ENCODE peak calls at places on chromosomes 1 and 21, in nine cellular contexts. One of them, this sample, is unnamed.

GRCh38 chr1:57061369-57061768 is 95.6 kb upstream of the C8B start:
- DNase-seq in PC-9: no peak
- DNase-seq in HFFc6: peak
- DNase-seq in body of pancreas: peak
- DNase-seq in nephron progenitor cell: no peak
- DNase-seq in suprapubic skin: no peak
- DNase-seq in AG04450: no peak
- DNase-seq in astrocyte of the cerebellum: no peak
- DNase-seq in cardiac muscle cell: peak
- DNase-seq in this sample: peak

GRCh38 chr1:14782741-14783591 is 184.5 kb downstream of the KAZN start:
- DNase-seq in PC-9: no peak
- DNase-seq in HFFc6: no peak
- DNase-seq in body of pancreas: no peak
- DNase-seq in nephron progenitor cell: no peak
- DNase-seq in suprapubic skin: no peak
- DNase-seq in AG04450: no peak
- DNase-seq in astrocyte of the cerebellum: no peak
- DNase-seq in cardiac muscle cell: no peak
- DNase-seq in this sample: no peak

GRCh38 chr1:179591592-179592580 is at the start of gene TDRD5:
- DNase-seq in PC-9: no peak
- DNase-seq in HFFc6: no peak
- DNase-seq in body of pancreas: peak
- DNase-seq in nephron progenitor cell: no peak
- DNase-seq in suprapubic skin: no peak
- DNase-seq in AG04450: no peak
- DNase-seq in astrocyte of the cerebellum: no peak
- DNase-seq in cardiac muscle cell: peak
- DNase-seq in this sample: no peak

GRCh38 chr1:18901952-18902522 is 318 bp downstream of the ALDH4A1 start:
- DNase-seq in PC-9: no peak
- DNase-seq in HFFc6: peak
- DNase-seq in body of pancreas: no peak
- DNase-seq in nephron progenitor cell: no peak
- DNase-seq in suprapubic skin: no peak
- DNase-seq in AG04450: no peak
- DNase-seq in astrocyte of the cerebellum: no peak
- DNase-seq in cardiac muscle cell: peak
- DNase-seq in this sample: no peak

GRCh38 chr1:160877221-160877620 is 7.8 kb downstream of the ITLN1 start:
- DNase-seq in PC-9: no peak
- DNase-seq in HFFc6: no peak
- DNase-seq in body of pancreas: no peak
- DNase-seq in nephron progenitor cell: no peak
- DNase-seq in suprapubic skin: no peak
- DNase-seq in AG04450: no peak
- DNase-seq in astrocyte of the cerebellum: no peak
- DNase-seq in cardiac muscle cell: no peak
- DNase-seq in this sample: no peak

GRCh38 chr1:200082329-200082728 is 54.8 kb downstream of the NR5A2 start:
- DNase-seq in PC-9: peak
- DNase-seq in HFFc6: no peak
- DNase-seq in body of pancreas: no peak
- DNase-seq in nephron progenitor cell: no peak
- DNase-seq in suprapubic skin: no peak
- DNase-seq in AG04450: no peak
- DNase-seq in astrocyte of the cerebellum: no peak
- DNase-seq in cardiac muscle cell: no peak
- DNase-seq in this sample: no peak

GRCh38 chr1:183733610-183734219 is 71.2 kb upstream of the RGL1 start:
- DNase-seq in PC-9: no peak
- DNase-seq in HFFc6: no peak
- DNase-seq in body of pancreas: no peak
- DNase-seq in nephron progenitor cell: no peak
- DNase-seq in suprapubic skin: no peak
- DNase-seq in AG04450: no peak
- DNase-seq in astrocyte of the cerebellum: no peak
- DNase-seq in cardiac muscle cell: peak
- DNase-seq in this sample: no peak

GRCh38 chr1:38891753-38892152 is 10.4 kb upstream of the GJA9 start:
- DNase-seq in PC-9: no peak
- DNase-seq in HFFc6: no peak
- DNase-seq in body of pancreas: no peak
- DNase-seq in nephron progenitor cell: no peak
- DNase-seq in suprapubic skin: no peak
- DNase-seq in AG04450: no peak
- DNase-seq in astrocyte of the cerebellum: no peak
- DNase-seq in cardiac muscle cell: no peak
- DNase-seq in this sample: no peak

GRCh38 chr1:7988576-7988975 is 27.1 kb downstream of the PARK7 start:
- DNase-seq in PC-9: peak
- DNase-seq in HFFc6: no peak
- DNase-seq in body of pancreas: no peak
- DNase-seq in nephron progenitor cell: no peak
- DNase-seq in suprapubic skin: no peak
- DNase-seq in AG04450: no peak
- DNase-seq in astrocyte of the cerebellum: no peak
- DNase-seq in cardiac muscle cell: no peak
- DNase-seq in this sample: no peak

GRCh38 chr1:230248876-230249275 is 177.3 kb downstream of the PGBD5 start:
- DNase-seq in PC-9: no peak
- DNase-seq in HFFc6: no peak
- DNase-seq in body of pancreas: no peak
- DNase-seq in nephron progenitor cell: no peak
- DNase-seq in suprapubic skin: no peak
- DNase-seq in AG04450: no peak
- DNase-seq in astrocyte of the cerebellum: no peak
- DNase-seq in cardiac muscle cell: peak
- DNase-seq in this sample: no peak

GRCh38 chr1:206905295-206906164 is 8.3 kb downstream of the IL24 start:
- DNase-seq in PC-9: peak
- DNase-seq in HFFc6: peak
- DNase-seq in body of pancreas: no peak
- DNase-seq in nephron progenitor cell: no peak
- DNase-seq in suprapubic skin: peak
- DNase-seq in AG04450: peak
- DNase-seq in astrocyte of the cerebellum: peak
- DNase-seq in cardiac muscle cell: peak
- DNase-seq in this sample: no peak

GRCh38 chr1:241156231-241156965 is 200.6 kb downstream of the RGS7 start:
- DNase-seq in PC-9: no peak
- DNase-seq in HFFc6: no peak
- DNase-seq in body of pancreas: peak
- DNase-seq in nephron progenitor cell: no peak
- DNase-seq in suprapubic skin: no peak
- DNase-seq in AG04450: no peak
- DNase-seq in astrocyte of the cerebellum: no peak
- DNase-seq in cardiac muscle cell: no peak
- DNase-seq in this sample: no peak

GRCh38 chr21:45818276-45818903 is 163.2 kb upstream of the COL6A1 start:
- DNase-seq in PC-9: peak
- DNase-seq in HFFc6: peak
- DNase-seq in body of pancreas: no peak
- DNase-seq in nephron progenitor cell: no peak
- DNase-seq in suprapubic skin: no peak
- DNase-seq in AG04450: peak
- DNase-seq in astrocyte of the cerebellum: peak
- DNase-seq in cardiac muscle cell: peak
- DNase-seq in this sample: peak
- TF ChIP-seq CTCF in PC-9: peak
- TF ChIP-seq CTCF in HFFc6: no peak
- TF ChIP-seq CTCF in body of pancreas: no peak
- TF ChIP-seq CTCF in nephron progenitor cell: no peak
- TF ChIP-seq CTCF in suprapubic skin: no peak
- TF ChIP-seq CTCF in AG04450: no peak
- TF ChIP-seq CTCF in astrocyte of the cerebellum: no peak
- TF ChIP-seq CTCF in cardiac muscle cell: no peak
- TF ChIP-seq CTCF in this sample: no peak

GRCh38 chr1:236747311-236747956 is 47.7 kb upstream of the MTR start:
- DNase-seq in PC-9: no peak
- DNase-seq in HFFc6: no peak
- DNase-seq in body of pancreas: no peak
- DNase-seq in nephron progenitor cell: no peak
- DNase-seq in suprapubic skin: no peak
- DNase-seq in AG04450: no peak
- DNase-seq in astrocyte of the cerebellum: no peak
- DNase-seq in cardiac muscle cell: no peak
- DNase-seq in this sample: no peak

GRCh38 chr1:236751385-236751784 is 43.7 kb upstream of the MTR start:
- DNase-seq in PC-9: no peak
- DNase-seq in HFFc6: no peak
- DNase-seq in body of pancreas: no peak
- DNase-seq in nephron progenitor cell: no peak
- DNase-seq in suprapubic skin: no peak
- DNase-seq in AG04450: no peak
- DNase-seq in astrocyte of the cerebellum: no peak
- DNase-seq in cardiac muscle cell: no peak
- DNase-seq in this sample: no peak

GRCh38 chr1:236750928-236751327 is 44.2 kb upstream of the MTR start:
- DNase-seq in PC-9: no peak
- DNase-seq in HFFc6: no peak
- DNase-seq in body of pancreas: no peak
- DNase-seq in nephron progenitor cell: no peak
- DNase-seq in suprapubic skin: no peak
- DNase-seq in AG04450: no peak
- DNase-seq in astrocyte of the cerebellum: no peak
- DNase-seq in cardiac muscle cell: no peak
- DNase-seq in this sample: no peak

GRCh38 chr1:236746785-236747184 is 48.3 kb upstream of the MTR start:
- DNase-seq in PC-9: no peak
- DNase-seq in HFFc6: no peak
- DNase-seq in body of pancreas: no peak
- DNase-seq in nephron progenitor cell: no peak
- DNase-seq in suprapubic skin: no peak
- DNase-seq in AG04450: no peak
- DNase-seq in astrocyte of the cerebellum: no peak
- DNase-seq in cardiac muscle cell: no peak
- DNase-seq in this sample: no peak

GRCh38 chr1:236748471-236748870 is 46.6 kb upstream of the MTR start:
- DNase-seq in PC-9: no peak
- DNase-seq in HFFc6: no peak
- DNase-seq in body of pancreas: no peak
- DNase-seq in nephron progenitor cell: no peak
- DNase-seq in suprapubic skin: no peak
- DNase-seq in AG04450: no peak
- DNase-seq in astrocyte of the cerebellum: no peak
- DNase-seq in cardiac muscle cell: no peak
- DNase-seq in this sample: no peak
- TF ChIP-seq CTCF in PC-9: peak
- TF ChIP-seq CTCF in HFFc6: peak
- TF ChIP-seq CTCF in body of pancreas: no peak
- TF ChIP-seq CTCF in nephron progenitor cell: no peak
- TF ChIP-seq CTCF in suprapubic skin: no peak
- TF ChIP-seq CTCF in AG04450: peak
- TF ChIP-seq CTCF in astrocyte of the cerebellum: peak
- TF ChIP-seq CTCF in cardiac muscle cell: no peak
- TF ChIP-seq CTCF in this sample: no peak

DNA sequence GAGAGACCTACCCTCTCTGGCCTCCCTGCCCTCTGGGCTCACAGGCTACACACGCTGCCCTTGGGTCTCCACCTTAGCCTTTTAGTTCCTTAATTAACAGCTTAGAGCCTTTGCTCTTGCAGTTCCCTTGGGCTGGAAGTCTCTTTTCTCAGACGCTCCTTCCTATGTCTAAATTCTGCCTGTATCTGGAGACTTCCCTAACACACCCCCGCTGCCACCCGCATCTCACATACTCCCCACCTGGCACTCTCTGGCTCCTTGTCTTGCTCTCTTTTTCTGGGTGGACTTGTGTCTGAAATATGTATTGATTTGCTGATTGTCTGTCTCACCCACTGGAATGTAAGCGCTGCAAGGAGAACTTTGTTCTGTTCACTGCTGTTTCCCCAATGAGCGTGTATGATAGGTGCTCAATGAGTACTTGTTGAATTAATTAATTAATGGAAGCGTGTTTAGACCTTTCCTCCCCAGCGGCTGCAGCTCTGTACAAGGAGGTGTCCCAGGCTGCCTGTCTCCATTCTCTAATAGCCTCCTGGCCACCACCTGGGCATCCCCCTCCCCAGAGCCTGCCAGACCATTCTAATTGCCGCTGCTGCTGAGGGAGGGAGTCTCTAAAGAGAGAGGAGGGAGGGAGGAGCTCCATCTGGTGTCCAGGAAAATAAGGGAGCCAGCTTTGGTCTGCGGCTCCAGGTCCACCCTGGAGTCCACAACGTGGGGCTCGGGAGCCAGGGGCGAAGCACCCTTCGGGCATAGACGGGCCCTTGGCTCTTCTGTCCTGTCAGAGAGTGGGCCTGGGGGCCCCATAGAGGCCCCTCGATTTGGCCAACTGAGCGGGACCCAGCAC is 95.3 kb downstream of the RNF220 start:
- DNase-seq in PC-9: no peak
- DNase-seq in HFFc6: no peak
- DNase-seq in body of pancreas: peak
- DNase-seq in nephron progenitor cell: peak
- DNase-seq in suprapubic skin: no peak
- DNase-seq in AG04450: no peak
- DNase-seq in astrocyte of the cerebellum: no peak
- DNase-seq in cardiac muscle cell: peak
- DNase-seq in this sample: no peak
- TF ChIP-seq CTCF in PC-9: no peak
- TF ChIP-seq CTCF in HFFc6: peak
- TF ChIP-seq CTCF in body of pancreas: no peak
- TF ChIP-seq CTCF in nephron progenitor cell: no peak
- TF ChIP-seq CTCF in suprapubic skin: no peak
- TF ChIP-seq CTCF in AG04450: peak
- TF ChIP-seq CTCF in astrocyte of the cerebellum: peak
- TF ChIP-seq CTCF in cardiac muscle cell: peak
- TF ChIP-seq CTCF in this sample: peak

GRCh38 chr1:218347713-218348627 is 2.8 kb downstream of the TGFB2 start:
- DNase-seq in PC-9: peak
- DNase-seq in HFFc6: no peak
- DNase-seq in body of pancreas: no peak
- DNase-seq in nephron progenitor cell: no peak
- DNase-seq in suprapubic skin: no peak
- DNase-seq in AG04450: no peak
- DNase-seq in astrocyte of the cerebellum: no peak
- DNase-seq in cardiac muscle cell: peak
- DNase-seq in this sample: no peak

GRCh38 chr1:218347316-218347712 is 2.2 kb downstream of the TGFB2 start:
- DNase-seq in PC-9: no peak
- DNase-seq in HFFc6: no peak
- DNase-seq in body of pancreas: no peak
- DNase-seq in nephron progenitor cell: peak
- DNase-seq in suprapubic skin: no peak
- DNase-seq in AG04450: no peak
- DNase-seq in astrocyte of the cerebellum: no peak
- DNase-seq in cardiac muscle cell: peak
- DNase-seq in this sample: no peak

GRCh38 chr1:218346391-218347204 is 1.5 kb downstream of the TGFB2 start:
- DNase-seq in PC-9: no peak
- DNase-seq in HFFc6: peak
- DNase-seq in body of pancreas: no peak
- DNase-seq in nephron progenitor cell: peak
- DNase-seq in suprapubic skin: peak
- DNase-seq in AG04450: no peak
- DNase-seq in astrocyte of the cerebellum: no peak
- DNase-seq in cardiac muscle cell: peak
- DNase-seq in this sample: no peak

GRCh38 chr1:218345673-218346390 is 696 bp downstream of the TGFB2 start:
- DNase-seq in PC-9: peak
- DNase-seq in HFFc6: peak
- DNase-seq in body of pancreas: peak
- DNase-seq in nephron progenitor cell: peak
- DNase-seq in suprapubic skin: peak
- DNase-seq in AG04450: no peak
- DNase-seq in astrocyte of the cerebellum: peak
- DNase-seq in cardiac muscle cell: peak
- DNase-seq in this sample: no peak

GRCh38 chr1:218344814-218345672 is at the start of gene TGFB2:
- DNase-seq in PC-9: peak
- DNase-seq in HFFc6: peak
- DNase-seq in body of pancreas: peak
- DNase-seq in nephron progenitor cell: peak
- DNase-seq in suprapubic skin: no peak
- DNase-seq in AG04450: no peak
- DNase-seq in astrocyte of the cerebellum: peak
- DNase-seq in cardiac muscle cell: peak
- DNase-seq in this sample: peak
- TF ChIP-seq CTCF in PC-9: no peak
- TF ChIP-seq CTCF in HFFc6: peak
- TF ChIP-seq CTCF in body of pancreas: no peak
- TF ChIP-seq CTCF in nephron progenitor cell: no peak
- TF ChIP-seq CTCF in suprapubic skin: no peak
- TF ChIP-seq CTCF in AG04450: peak
- TF ChIP-seq CTCF in astrocyte of the cerebellum: peak
- TF ChIP-seq CTCF in cardiac muscle cell: peak
- TF ChIP-seq CTCF in this sample: peak

This sample was measured in AG09319.